ENCODE peak calls at places on chromosomes 16 and 17, in ten cellular contexts. G, B, R, T, Y, U, A, E, M and S are unnamed samples.

GRCh38 chr17:3256575-3256974 is 41.6 kb downstream of the OR3A1 start:
- DNase-seq in B (no peak), A (no peak), G (no peak), Y (no peak), R (no peak), U (no peak), T (no peak), M (no peak), E (no peak), S (no peak)

GRCh38 chr17:76090517-76091135 is 11.6 kb downstream of the ZACN start:
- DNase-seq in M (no peak), A (no peak), E (no peak), U (no peak), R (no peak), T (no peak), G (no peak), B (no peak), Y (no peak), S (no peak)

GRCh38 chr17:69228576-69228975 is at the start of gene ABCA10:
- DNase-seq in A (no peak), U (no peak), T (no peak), E (no peak), B (no peak), M (no peak), R (no peak), G (no peak), Y (peak), S (no peak)

GRCh38 chr16:83992624-83993023 is 24.6 kb downstream of the NECAB2 start:
- DNase-seq in R (no peak), G (no peak), B (peak), A (no peak), Y (peak), U (no peak), T (no peak), E (no peak), M (no peak), S (peak)

GRCh38 chr16:84584678-84585077 is 33.2 kb downstream of the COTL1 start:
- DNase-seq in E (no peak), M (no peak), G (no peak), U (no peak), R (no peak), B (no peak), Y (no peak), T (no peak), A (no peak), S (no peak)

GRCh38 chr17:13940858-13941665 is 128.2 kb upstream of the COX10 start:
- DNase-seq in E (no peak), Y (peak), R (no peak), T (no peak), G (peak), A (no peak), M (no peak), B (peak), U (no peak), S (no peak)

GRCh38 chr17:78544876-78545755 is 32.1 kb downstream of the DNAH17 start:
- DNase-seq in T (no peak), E (no peak), G (no peak), R (no peak), A (no peak), Y (no peak), B (no peak), U (no peak), M (no peak), S (no peak)

GRCh38 chr17:2484876-2485275 is 26.8 kb downstream of the METTL16 start:
- DNase-seq in Y (no peak), U (no peak), G (no peak), E (no peak), A (no peak), B (no peak), R (no peak), M (no peak), T (no peak), S (no peak)

GRCh38 chr17:3659541-3660111 is 8.8 kb downstream of the TAX1BP3 start:
- DNase-seq in B (peak), T (no peak), A (no peak), Y (peak), M (peak), E (no peak), R (peak), G (peak), U (no peak), S (peak)

GRCh38 chr16:56332464-56333079 is 92.8 kb downstream of the AMFR start:
- DNase-seq in Y (peak), T (no peak), B (peak), E (no peak), R (peak), M (peak), G (peak), A (no peak), U (no peak), S (peak)

GRCh38 chr16:56793504-56793903 is 63.6 kb downstream of the NUP93 start:
- DNase-seq in M (no peak), G (peak), R (no peak), A (no peak), Y (peak), E (no peak), B (peak), T (no peak), U (no peak), S (peak)

GRCh38 chr16:1026784-1027415 is 45.3 kb downstream of the SOX8 start:
- DNase-seq in Y (no peak), M (no peak), U (no peak), A (no peak), G (no peak), T (no peak), B (no peak), R (no peak), E (no peak), S (no peak)

GRCh38 chr17:12070561-12070960 is 49.9 kb downstream of the MAP2K4 start:
- DNase-seq in M (no peak), G (no peak), Y (peak), R (no peak), A (no peak), B (peak), E (no peak), T (no peak), U (no peak), S (no peak)

GRCh38 chr16:87303962-87304521 is 13.2 kb downstream of the C16orf95 start:
- DNase-seq in T (no peak), A (no peak), U (no peak), G (no peak), Y (no peak), M (no peak), E (no peak), B (no peak), R (no peak), S (no peak)

GRCh38 chr17:39777534-39778365 is 40.0 kb downstream of the GRB7 start:
- DNase-seq in Y (no peak), E (no peak), R (no peak), U (no peak), A (no peak), T (no peak), G (no peak), B (no peak), M (no peak), S (no peak)

GRCh38 chr17:17535957-17536356 is 39.8 kb upstream of the RASD1 start:
- DNase-seq in A (no peak), B (peak), T (no peak), E (no peak), U (no peak), M (peak), R (no peak), Y (peak), G (no peak), S (peak)

GRCh38 chr17:64084086-64084939 is 45.6 kb downstream of the ERN1 start:
- DNase-seq in B (peak), E (no peak), Y (peak), G (no peak), T (no peak), U (no peak), M (peak), R (no peak), A (no peak), S (no peak)

GRCh38 chr16:50522324-50522723 is 25.9 kb upstream of the NKD1 start:
- DNase-seq in A (no peak), T (no peak), R (no peak), M (no peak), U (no peak), G (no peak), B (no peak), Y (no peak), E (no peak), S (no peak)

GRCh38 chr16:66899945-66900688 is 18.6 kb downstream of the CDH16 start:
- DNase-seq in A (no peak), M (peak), B (peak), Y (peak), R (peak), T (no peak), E (no peak), U (no peak), G (peak), S (peak)

GRCh38 chr16:2339521-2340484 is 725 bp downstream of the ABCA3 start:
- DNase-seq in E (peak), A (no peak), B (peak), U (no peak), Y (peak), R (peak), M (peak), T (peak), G (peak), S (peak)

GRCh38 chr17:50665838-50666237 is 31.2 kb downstream of the ABCC3 start:
- DNase-seq in E (no peak), G (no peak), A (no peak), M (no peak), Y (no peak), T (no peak), U (no peak), B (no peak), R (no peak), S (no peak)

GRCh38 chr17:7146115-7146514 is 31.5 kb upstream of the ASGR2 start:
- DNase-seq in G (no peak), E (no peak), Y (no peak), R (no peak), A (no peak), U (no peak), B (peak), M (no peak), T (no peak), S (no peak)